ENCODE peak calls at places on chromosomes 5 and 9, in eight cellular contexts. X is cardiac muscle cell, A is endothelial cell, B is cardiac fibroblast, Y is epithelial cell of esophagus, Q is lung, W is GM10248, T is coronary artery. D is an unnamed sample.

GRCh38 chr9:69771775-69772418 is 12.1 kb upstream of the PTAR1 start:
- DNase-seq in A (no peak), X (peak), Q (no peak), T (no peak), B (peak), W (no peak), Y (peak), D (no peak)

GRCh38 chr5:172859966-172860365 is 25.9 kb downstream of the ERGIC1 start:
- DNase-seq in Y (peak), Q (peak), T (no peak), X (no peak), W (no peak), A (no peak), B (no peak), D (no peak)

GRCh38 chr5:40258205-40258604 is 421.5 kb upstream of the PTGER4 start:
- DNase-seq in B (peak), Y (peak), A (peak), Q (no peak), X (peak), T (no peak), W (no peak), D (no peak)

GRCh38 chr9:135644631-135645218 is 5.4 kb upstream of the GLT6D1 start:
- DNase-seq in T (no peak), A (no peak), Q (no peak), W (no peak), X (no peak), Y (no peak), B (no peak), D (no peak)

GRCh38 chr5:32712463-32713395 is 1.6 kb downstream of the NPR3 start:
- DNase-seq in B (peak), T (no peak), Q (no peak), X (peak), W (no peak), Y (peak), A (no peak), D (peak)

GRCh38 chr9:6049798-6050197 is 34.4 kb upstream of the RANBP6 start:
- DNase-seq in X (peak), Y (peak), A (no peak), T (no peak), Q (no peak), W (peak), B (peak), D (peak)

GRCh38 chr5:5146530-5147160 is 6.5 kb downstream of the ADAMTS16 start:
- DNase-seq in A (no peak), W (no peak), T (no peak), X (peak), B (no peak), Y (no peak), Q (no peak), D (no peak)

GRCh38 chr5:150599917-150600511 is 40.4 kb upstream of the SYNPO start:
- DNase-seq in T (no peak), Q (peak), B (peak), Y (peak), A (no peak), W (no peak), X (peak), D (no peak)

GRCh38 chr5:135393691-135394090 is 5.3 kb downstream of the MACROH2A1 start:
- DNase-seq in Q (no peak), A (no peak), Y (no peak), B (no peak), T (no peak), W (no peak), X (no peak), D (no peak)

GRCh38 chr5:54997081-54997480 is 11.7 kb upstream of the ESM1 start:
- DNase-seq in Y (no peak), W (no peak), A (no peak), T (no peak), X (no peak), B (no peak), Q (no peak), D (no peak)

GRCh38 chr5:99119326-99119725 is 190.5 kb upstream of the CHD1 start:
- DNase-seq in B (no peak), A (no peak), W (no peak), Y (peak), X (no peak), Q (no peak), T (no peak), D (no peak)

DNA sequence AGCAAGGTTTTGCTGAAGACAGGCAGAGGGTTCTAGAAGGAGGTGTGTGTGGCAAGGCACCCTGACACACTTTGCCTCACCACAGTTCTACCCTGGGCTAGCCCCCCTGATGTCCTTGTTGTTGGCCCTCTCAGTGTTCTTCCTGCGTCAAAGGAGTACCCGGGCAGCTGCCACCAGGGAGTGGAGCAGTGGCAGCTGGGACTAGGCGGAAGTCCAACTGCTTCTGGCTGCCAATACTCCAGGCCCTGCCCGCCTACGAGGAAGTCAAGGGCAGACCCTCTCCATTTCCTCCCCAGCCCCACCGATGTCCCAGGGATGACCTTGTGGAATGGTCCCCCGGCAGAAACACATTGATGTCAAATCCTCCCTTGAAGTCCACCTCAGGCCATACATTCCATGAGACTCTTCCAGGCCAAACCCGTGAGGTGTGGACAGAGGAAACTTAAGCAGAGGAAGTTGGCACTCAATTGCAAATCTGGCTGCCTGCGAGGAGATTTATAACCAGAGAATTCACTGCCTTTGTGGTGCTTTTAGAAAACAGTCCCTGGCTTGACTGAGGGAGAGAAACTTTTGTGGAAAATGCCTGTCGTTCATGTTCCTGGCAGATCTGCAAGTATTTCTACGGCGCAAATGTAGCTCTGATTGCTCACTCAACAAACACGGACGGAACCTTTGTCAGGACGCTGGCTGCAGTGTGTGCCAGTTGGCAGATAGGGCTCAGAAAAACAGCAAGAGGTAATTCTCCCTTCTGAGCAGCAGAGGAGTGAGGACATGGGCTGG is 339.7 kb downstream of the RAB3C start:
- DNase-seq in A (no peak), B (no peak), Y (peak), X (peak), W (no peak), T (peak), Q (peak), D (no peak)
- TF ChIP-seq CTCF in A (no peak), B (no peak), Y (no peak), X (no peak), W (no peak), T (no peak), Q (no peak), D (no peak)

DNA sequence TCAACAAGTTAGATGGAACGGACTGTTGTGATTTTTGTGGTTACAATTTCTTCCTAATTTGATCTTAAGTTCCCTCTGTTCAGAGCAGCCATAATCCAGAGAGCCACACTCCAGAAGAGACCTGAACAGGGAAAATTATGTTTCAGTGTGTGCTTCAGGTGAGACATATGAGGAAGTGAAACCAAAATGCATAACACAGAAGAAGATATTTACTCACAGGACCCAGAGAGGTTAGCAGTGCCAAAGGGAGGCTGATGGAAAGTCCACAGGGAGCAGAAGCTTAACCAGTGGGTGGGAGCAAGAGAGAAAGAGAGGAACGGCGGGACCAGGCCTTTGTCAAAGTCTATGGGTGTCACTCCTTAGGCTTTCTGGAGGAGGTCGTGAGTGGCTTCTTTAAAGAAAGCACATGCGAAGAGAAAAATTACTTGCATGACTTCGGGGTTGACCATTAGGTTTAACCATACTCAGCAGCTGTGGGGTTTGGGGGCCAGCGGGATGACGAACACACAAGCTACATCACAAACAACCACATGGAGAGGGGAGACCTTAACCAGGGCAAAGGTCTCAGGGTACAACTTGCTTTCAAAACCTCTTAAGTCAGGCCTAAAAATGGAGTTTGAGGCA is 141.4 kb downstream of the MED10 start:
- DNase-seq in X (no peak), Q (no peak), Y (peak), B (no peak), A (no peak), T (no peak), W (peak), D (no peak)
- TF ChIP-seq CTCF in X (no peak), Q (no peak), Y (no peak), B (no peak), A (no peak), T (no peak), W (no peak), D (no peak)

DNA sequence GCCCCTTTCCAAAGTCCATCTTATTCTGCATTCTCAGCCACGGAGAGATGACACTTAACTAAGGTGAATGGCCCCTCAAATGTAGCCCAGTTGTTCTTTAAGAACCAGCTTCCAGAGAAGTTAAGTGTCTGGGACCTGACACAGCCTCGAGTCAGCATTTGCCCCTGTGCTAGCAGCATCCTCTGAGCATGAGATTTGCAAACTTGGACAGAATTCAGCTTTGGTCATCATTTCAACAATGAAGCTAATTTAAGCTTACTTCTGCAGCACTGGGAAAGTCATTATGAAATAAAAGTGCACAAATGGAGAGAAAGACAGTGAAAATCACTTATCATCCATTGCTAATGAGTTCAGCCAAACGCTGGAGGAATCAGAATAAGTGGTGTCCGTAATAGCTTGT is 61.9 kb downstream of the FAM78A start:
- DNase-seq in B (peak), T (no peak), Q (no peak), W (no peak), X (no peak), A (no peak), Y (no peak), D (no peak)
- TF ChIP-seq CTCF in B (no peak), T (no peak), Q (no peak), W (no peak), X (no peak), A (no peak), Y (no peak), D (no peak)

DNA sequence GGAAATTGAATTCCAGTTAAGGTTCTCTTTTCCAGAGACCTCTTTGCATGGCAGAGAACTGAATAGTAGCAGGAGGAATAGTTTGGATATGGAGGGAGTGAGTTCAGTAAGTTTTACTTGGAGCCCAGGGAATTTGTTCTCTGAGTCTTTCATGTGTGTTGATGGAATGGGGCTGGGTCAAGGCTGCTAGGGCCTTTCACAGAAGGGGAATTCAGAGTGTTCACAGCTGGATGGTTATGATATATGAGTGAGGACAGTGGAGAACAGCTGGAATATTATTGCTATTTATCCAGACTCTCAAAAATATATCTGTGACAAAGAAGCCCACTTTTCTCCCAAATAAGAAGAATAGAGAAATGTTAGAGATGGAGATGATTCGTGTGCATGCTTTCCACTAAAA is 372.8 kb downstream of the PLK2 start:
- DNase-seq in Q (no peak), T (no peak), W (no peak), A (no peak), X (no peak), B (no peak), Y (no peak), D (no peak)
- TF ChIP-seq CTCF in Q (no peak), T (no peak), W (no peak), A (no peak), X (no peak), B (no peak), Y (no peak), D (no peak)

GRCh38 chr9:128258326-128258725 is 17.5 kb downstream of the GOLGA2 start:
- DNase-seq in A (no peak), T (no peak), X (no peak), B (no peak), Y (no peak), Q (no peak), W (no peak), D (no peak)

GRCh38 chr9:128257907-128258306 is 17.9 kb downstream of the GOLGA2 start:
- DNase-seq in X (no peak), Y (no peak), Q (no peak), T (no peak), A (no peak), W (no peak), B (no peak), D (no peak)

GRCh38 chr9:128260340-128260739 is 15.5 kb downstream of the GOLGA2 start:
- DNase-seq in Q (no peak), B (no peak), X (no peak), T (no peak), Y (no peak), W (no peak), A (no peak), D (no peak)

GRCh38 chr9:128257086-128257825 is 18.6 kb downstream of the GOLGA2 start:
- DNase-seq in Q (no peak), W (no peak), B (no peak), Y (no peak), A (no peak), X (no peak), T (no peak), D (no peak)

GRCh38 chr9:128259156-128259555 is 16.7 kb downstream of the GOLGA2 start:
- DNase-seq in X (no peak), T (no peak), Y (no peak), Q (no peak), W (no peak), A (no peak), B (no peak), D (no peak)
- TF ChIP-seq CTCF in X (no peak), T (no peak), Y (no peak), Q (no peak), W (no peak), A (no peak), B (no peak), D (no peak)

GRCh38 chr9:136995772-136996308 is 528 bp downstream of the CLIC3 start:
- DNase-seq in A (no peak), Q (peak), X (no peak), T (no peak), B (peak), W (no peak), Y (peak), D (no peak)

GRCh38 chr9:136995370-136995769 is 998 bp downstream of the CLIC3 start:
- DNase-seq in B (no peak), T (no peak), Q (no peak), X (no peak), W (no peak), A (no peak), Y (no peak), D (no peak)

GRCh38 chr9:136997355-136997754 is 987 bp upstream of the CLIC3 start:
- DNase-seq in W (no peak), Y (no peak), T (no peak), B (no peak), A (no peak), X (no peak), Q (no peak), D (no peak)

GRCh38 chr9:136996361-136997281 is at the start of gene CLIC3:
- DNase-seq in X (no peak), A (no peak), T (no peak), W (no peak), Q (peak), Y (peak), B (no peak), D (no peak)

DNA sequence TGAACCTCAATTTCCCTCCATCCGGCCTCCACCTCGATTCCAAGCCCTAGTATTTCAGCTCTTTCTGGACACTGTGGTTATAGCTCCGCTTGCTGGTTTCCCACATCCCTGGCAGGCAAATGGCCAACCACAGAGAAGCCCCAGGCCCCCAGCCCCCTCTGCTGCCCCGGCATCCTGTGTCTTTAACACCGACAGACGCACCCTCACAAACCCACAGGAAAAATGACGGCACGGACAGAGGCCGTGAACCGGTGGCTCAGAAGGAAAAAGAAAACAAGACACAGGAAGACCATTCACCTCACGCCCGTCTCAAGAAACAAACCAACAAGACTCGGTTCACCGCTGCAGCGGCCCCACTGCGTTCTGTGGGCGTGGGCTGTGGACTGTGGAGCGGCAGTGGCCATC is 1.5 kb upstream of the CLIC3 start:
- DNase-seq in X (no peak), W (no peak), Y (no peak), B (no peak), T (no peak), A (no peak), Q (no peak), D (no peak)
- TF ChIP-seq CTCF in X (no peak), W (no peak), Y (no peak), B (no peak), T (no peak), A (no peak), Q (no peak), D (no peak)